ENCODE peak calls at places on chromosomes 13 and 19, in seven cellular contexts. K is choroid plexus epithelial cell; E is progenitor cell of endocrine pancreas; W is activated naive CD4-positive, alpha-beta T cell treated with anti-CD3 and anti-CD28 coated beads, Interleukin-2, amount 50 U/mL, for 72 hours; M is activated CD4-positive, alpha-beta T cell treated with anti-CD3 and anti-CD28 coated beads for 36 hours; H is NCI-H774; P is HS-27A. N is an unnamed sample.

GRCh38 chr13:79647518-79647917 is 166.6 kb downstream of the NDFIP2 start:
- DNase-seq in K (no peak), E (no peak), W (no peak), M (no peak), H (peak; percentile 5), P (no peak), N (no peak)

GRCh38 chr19:7471696-7472620 is 16.9 kb downstream of the PEX11G start:
- DNase-seq in K (peak; percentile 66), E (no peak), W (no peak), M (no peak), H (no peak), P (no peak), N (peak; percentile 29)

GRCh38 chr13:98173431-98173921 is 3.6 kb downstream of the RNF113B start:
- DNase-seq in K (peak; percentile 94), E (no peak), W (no peak), M (no peak), H (no peak), P (peak; percentile 34), N (peak; percentile 99)

GRCh38 chr19:33683881-33684549 is 62.3 kb downstream of the CHST8 start:
- DNase-seq in K (peak; percentile 56), E (peak; percentile 82), W (no peak), M (peak; percentile 34), H (no peak), P (no peak), N (peak; percentile 55)

GRCh38 chr19:10461047-10461949 is 41.0 kb downstream of the PDE4A start:
- DNase-seq in K (peak; percentile 97), E (peak; percentile 90), W (peak; percentile 93), M (peak; percentile 98), H (peak; percentile 82), P (no peak), N (peak; percentile 94)

GRCh38 chr19:18414504-18415176 is 4.6 kb upstream of the SSBP4 start:
- DNase-seq in K (peak; percentile 48), E (no peak), W (no peak), M (peak; percentile 34), H (no peak), P (no peak), N (peak; percentile 55)

GRCh38 chr13:28611654-28612131 is 47.2 kb upstream of the POMP start:
- DNase-seq in K (peak; percentile 24), E (no peak), W (peak; percentile 8), M (peak; percentile 24), H (no peak), P (no peak), N (peak; percentile 40)

GRCh38 chr19:2167896-2168618 is 4.3 kb downstream of the DOT1L start:
- DNase-seq in K (peak; percentile 59), E (no peak), W (no peak), M (peak; percentile 28), H (no peak), P (no peak), N (peak; percentile 64)

GRCh38 chr19:38978315-38978689 is 2.8 kb upstream of the FBXO17 start:
- DNase-seq in K (no peak), E (no peak), W (no peak), M (no peak), H (no peak), P (no peak), N (no peak)

N was measured in iris pigment epithelial cell.